ENCODE peak calls at places on chromosomes 2 and 18, in seven cellular contexts. One of them, this sample, is unnamed.

GRCh38 chr2:205024822-205025518 is 479.7 kb downstream of the PARD3B start:
- DNase-seq in HepG2: peak
- DNase-seq in GM12878: no peak
- DNase-seq in K562: peak
- DNase-seq in HCT116: peak
- DNase-seq in SK-N-SH: peak
- DNase-seq in H1: no peak
- DNase-seq in this sample: peak

GRCh38 chr2:223997938-223998337 is 40.7 kb downstream of the MRPL44 start:
- DNase-seq in GM12878: no peak
- DNase-seq in SK-N-SH: no peak
- DNase-seq in H1: no peak
- DNase-seq in HepG2: peak
- DNase-seq in HCT116: no peak
- DNase-seq in K562: no peak
- DNase-seq in this sample: no peak

GRCh38 chr2:101162561-101163330 is 11.6 kb upstream of the TBC1D8 start:
- DNase-seq in K562: no peak
- DNase-seq in HepG2: no peak
- DNase-seq in SK-N-SH: no peak
- DNase-seq in H1: no peak
- DNase-seq in HCT116: no peak
- DNase-seq in GM12878: no peak
- DNase-seq in this sample: no peak

GRCh38 chr18:59837586-59837985 is 62.2 kb upstream of the PMAIP1 start:
- DNase-seq in SK-N-SH: peak
- DNase-seq in GM12878: peak
- DNase-seq in H1: peak
- DNase-seq in HCT116: peak
- DNase-seq in K562: peak
- DNase-seq in HepG2: peak
- DNase-seq in this sample: peak

GRCh38 chr2:172083725-172084483 is 1.4 kb upstream of the DLX1 start:
- DNase-seq in H1: no peak
- DNase-seq in K562: peak
- DNase-seq in HepG2: no peak
- DNase-seq in SK-N-SH: peak
- DNase-seq in GM12878: no peak
- DNase-seq in HCT116: no peak
- DNase-seq in this sample: no peak

GRCh38 chr2:3940661-3941060 is 237.3 kb downstream of the DCDC2C start:
- DNase-seq in HepG2: no peak
- DNase-seq in SK-N-SH: no peak
- DNase-seq in HCT116: no peak
- DNase-seq in GM12878: no peak
- DNase-seq in K562: no peak
- DNase-seq in H1: no peak
- DNase-seq in this sample: no peak

GRCh38 chr2:23426284-23426905 is 41.4 kb downstream of the KLHL29 start:
- DNase-seq in HCT116: no peak
- DNase-seq in HepG2: no peak
- DNase-seq in GM12878: no peak
- DNase-seq in K562: no peak
- DNase-seq in H1: no peak
- DNase-seq in SK-N-SH: no peak
- DNase-seq in this sample: no peak

GRCh38 chr2:159124441-159124911 is 156.0 kb downstream of the TANC1 start:
- DNase-seq in H1: no peak
- DNase-seq in GM12878: no peak
- DNase-seq in K562: no peak
- DNase-seq in SK-N-SH: no peak
- DNase-seq in HCT116: peak
- DNase-seq in HepG2: peak
- DNase-seq in this sample: no peak

GRCh38 chr18:32804126-32804888 is 31.5 kb upstream of the KLHL14 start:
- DNase-seq in H1: no peak
- DNase-seq in HepG2: peak
- DNase-seq in SK-N-SH: no peak
- DNase-seq in GM12878: no peak
- DNase-seq in HCT116: no peak
- DNase-seq in K562: no peak
- DNase-seq in this sample: no peak

GRCh38 chr2:44532031-44532430 is 170.3 kb downstream of the CAMKMT start:
- DNase-seq in SK-N-SH: no peak
- DNase-seq in H1: no peak
- DNase-seq in K562: no peak
- DNase-seq in GM12878: no peak
- DNase-seq in HCT116: no peak
- DNase-seq in HepG2: no peak
- DNase-seq in this sample: no peak

GRCh38 chr2:142315353-142315752 is 184.5 kb upstream of the LRP1B start:
- DNase-seq in SK-N-SH: no peak
- DNase-seq in HepG2: no peak
- DNase-seq in HCT116: no peak
- DNase-seq in K562: no peak
- DNase-seq in H1: no peak
- DNase-seq in GM12878: no peak
- DNase-seq in this sample: no peak

GRCh38 chr18:59459352-59460059 is 100.4 kb upstream of the LMAN1 start:
- DNase-seq in K562: peak
- DNase-seq in H1: no peak
- DNase-seq in HCT116: peak
- DNase-seq in SK-N-SH: peak
- DNase-seq in HepG2: peak
- DNase-seq in GM12878: no peak
- DNase-seq in this sample: peak

GRCh38 chr18:75937306-75937705 is 509.8 kb upstream of the SMIM21 start:
- DNase-seq in SK-N-SH: no peak
- DNase-seq in K562: no peak
- DNase-seq in GM12878: no peak
- DNase-seq in HCT116: no peak
- DNase-seq in H1: no peak
- DNase-seq in HepG2: no peak
- DNase-seq in this sample: no peak

GRCh38 chr2:24973812-24974211 is 2.1 kb upstream of the DNAJC27 start:
- DNase-seq in H1: no peak
- DNase-seq in GM12878: no peak
- DNase-seq in SK-N-SH: peak
- DNase-seq in HCT116: no peak
- DNase-seq in HepG2: no peak
- DNase-seq in K562: peak
- DNase-seq in this sample: no peak

GRCh38 chr2:71102981-71103681 is 26.9 kb downstream of the MCEE start:
- DNase-seq in HCT116: no peak
- DNase-seq in HepG2: no peak
- DNase-seq in H1: peak
- DNase-seq in K562: no peak
- DNase-seq in GM12878: no peak
- DNase-seq in SK-N-SH: no peak
- DNase-seq in this sample: no peak

GRCh38 chr2:241895732-241896641 is 26.5 kb downstream of the RTP5 start:
- DNase-seq in K562: no peak
- DNase-seq in H1: no peak
- DNase-seq in GM12878: no peak
- DNase-seq in SK-N-SH: peak
- DNase-seq in HepG2: no peak
- DNase-seq in HCT116: no peak
- DNase-seq in this sample: peak

GRCh38 chr2:28102455-28102874 is 211.9 kb downstream of the BABAM2 start:
- DNase-seq in H1: no peak
- DNase-seq in HepG2: no peak
- DNase-seq in SK-N-SH: no peak
- DNase-seq in GM12878: no peak
- DNase-seq in K562: no peak
- DNase-seq in HCT116: no peak
- DNase-seq in this sample: no peak

GRCh38 chr2:96342085-96342484 is 6.5 kb downstream of the NCAPH start:
- DNase-seq in GM12878: no peak
- DNase-seq in SK-N-SH: no peak
- DNase-seq in K562: no peak
- DNase-seq in HCT116: no peak
- DNase-seq in HepG2: peak
- DNase-seq in H1: no peak
- DNase-seq in this sample: no peak

GRCh38 chr2:132873738-132874137 is 203.7 kb upstream of the LYPD1 start:
- DNase-seq in SK-N-SH: no peak
- DNase-seq in K562: no peak
- DNase-seq in GM12878: no peak
- DNase-seq in HepG2: no peak
- DNase-seq in HCT116: no peak
- DNase-seq in H1: no peak
- DNase-seq in this sample: no peak

GRCh38 chr2:192978317-192978874 is 783.7 kb upstream of the TMEFF2 start:
- DNase-seq in H1: no peak
- DNase-seq in HepG2: no peak
- DNase-seq in HCT116: no peak
- DNase-seq in K562: no peak
- DNase-seq in SK-N-SH: peak
- DNase-seq in GM12878: no peak
- DNase-seq in this sample: no peak

GRCh38 chr2:163778045-163778753 is 42.4 kb upstream of the FIGN start:
- DNase-seq in HCT116: peak
- DNase-seq in HepG2: no peak
- DNase-seq in SK-N-SH: no peak
- DNase-seq in K562: no peak
- DNase-seq in H1: no peak
- DNase-seq in GM12878: no peak
- DNase-seq in this sample: peak

GRCh38 chr2:79909521-79909920 is 395.0 kb downstream of the LRRTM1 start:
- DNase-seq in GM12878: no peak
- DNase-seq in K562: no peak
- DNase-seq in H1: no peak
- DNase-seq in HepG2: no peak
- DNase-seq in SK-N-SH: no peak
- DNase-seq in HCT116: no peak
- DNase-seq in this sample: no peak

GRCh38 chr2:196987654-196988364 is 61.3 kb upstream of the PGAP1 start:
- DNase-seq in SK-N-SH: peak
- DNase-seq in GM12878: peak
- DNase-seq in HepG2: peak
- DNase-seq in H1: no peak
- DNase-seq in HCT116: peak
- DNase-seq in K562: no peak
- DNase-seq in this sample: no peak
- TF ChIP-seq JUND in SK-N-SH: peak
- TF ChIP-seq JUND in GM12878: no peak
- TF ChIP-seq JUND in HepG2: no peak
- TF ChIP-seq JUND in H1: no peak
- TF ChIP-seq JUND in HCT116: peak
- TF ChIP-seq JUND in K562: peak
- TF ChIP-seq JUND in this sample: no peak

GRCh38 chr2:29560030-29560429 is 361.4 kb downstream of the ALK start:
- DNase-seq in HCT116: no peak
- DNase-seq in GM12878: no peak
- DNase-seq in H1: no peak
- DNase-seq in HepG2: no peak
- DNase-seq in SK-N-SH: no peak
- DNase-seq in K562: no peak
- DNase-seq in this sample: no peak
- TF ChIP-seq JUND in HCT116: no peak
- TF ChIP-seq JUND in GM12878: no peak
- TF ChIP-seq JUND in H1: no peak
- TF ChIP-seq JUND in HepG2: no peak
- TF ChIP-seq JUND in SK-N-SH: no peak
- TF ChIP-seq JUND in K562: no peak
- TF ChIP-seq JUND in this sample: no peak

GRCh38 chr2:201930831-201931230 is 102.8 kb upstream of the FZD7 start:
- DNase-seq in K562: no peak
- DNase-seq in GM12878: no peak
- DNase-seq in HCT116: no peak
- DNase-seq in H1: no peak
- DNase-seq in HepG2: no peak
- DNase-seq in SK-N-SH: no peak
- DNase-seq in this sample: no peak

GRCh38 chr2:201933792-201934229 is 99.8 kb upstream of the FZD7 start:
- DNase-seq in GM12878: no peak
- DNase-seq in H1: no peak
- DNase-seq in HCT116: no peak
- DNase-seq in SK-N-SH: peak
- DNase-seq in K562: no peak
- DNase-seq in HepG2: no peak
- DNase-seq in this sample: no peak

GRCh38 chr2:201931475-201931874 is 102.2 kb upstream of the FZD7 start:
- DNase-seq in GM12878: no peak
- DNase-seq in SK-N-SH: no peak
- DNase-seq in HepG2: no peak
- DNase-seq in H1: no peak
- DNase-seq in K562: no peak
- DNase-seq in HCT116: no peak
- DNase-seq in this sample: no peak

GRCh38 chr2:201931955-201932354 is 101.7 kb upstream of the FZD7 start:
- DNase-seq in SK-N-SH: no peak
- DNase-seq in HepG2: no peak
- DNase-seq in K562: no peak
- DNase-seq in H1: no peak
- DNase-seq in GM12878: no peak
- DNase-seq in HCT116: no peak
- DNase-seq in this sample: no peak

GRCh38 chr2:201932511-201932910 is 101.1 kb upstream of the FZD7 start:
- DNase-seq in K562: no peak
- DNase-seq in H1: no peak
- DNase-seq in GM12878: no peak
- DNase-seq in SK-N-SH: peak
- DNase-seq in HepG2: no peak
- DNase-seq in HCT116: no peak
- DNase-seq in this sample: no peak
- TF ChIP-seq JUND in K562: no peak
- TF ChIP-seq JUND in H1: no peak
- TF ChIP-seq JUND in GM12878: no peak
- TF ChIP-seq JUND in SK-N-SH: no peak
- TF ChIP-seq JUND in HepG2: no peak
- TF ChIP-seq JUND in HCT116: no peak
- TF ChIP-seq JUND in this sample: no peak

DNA sequence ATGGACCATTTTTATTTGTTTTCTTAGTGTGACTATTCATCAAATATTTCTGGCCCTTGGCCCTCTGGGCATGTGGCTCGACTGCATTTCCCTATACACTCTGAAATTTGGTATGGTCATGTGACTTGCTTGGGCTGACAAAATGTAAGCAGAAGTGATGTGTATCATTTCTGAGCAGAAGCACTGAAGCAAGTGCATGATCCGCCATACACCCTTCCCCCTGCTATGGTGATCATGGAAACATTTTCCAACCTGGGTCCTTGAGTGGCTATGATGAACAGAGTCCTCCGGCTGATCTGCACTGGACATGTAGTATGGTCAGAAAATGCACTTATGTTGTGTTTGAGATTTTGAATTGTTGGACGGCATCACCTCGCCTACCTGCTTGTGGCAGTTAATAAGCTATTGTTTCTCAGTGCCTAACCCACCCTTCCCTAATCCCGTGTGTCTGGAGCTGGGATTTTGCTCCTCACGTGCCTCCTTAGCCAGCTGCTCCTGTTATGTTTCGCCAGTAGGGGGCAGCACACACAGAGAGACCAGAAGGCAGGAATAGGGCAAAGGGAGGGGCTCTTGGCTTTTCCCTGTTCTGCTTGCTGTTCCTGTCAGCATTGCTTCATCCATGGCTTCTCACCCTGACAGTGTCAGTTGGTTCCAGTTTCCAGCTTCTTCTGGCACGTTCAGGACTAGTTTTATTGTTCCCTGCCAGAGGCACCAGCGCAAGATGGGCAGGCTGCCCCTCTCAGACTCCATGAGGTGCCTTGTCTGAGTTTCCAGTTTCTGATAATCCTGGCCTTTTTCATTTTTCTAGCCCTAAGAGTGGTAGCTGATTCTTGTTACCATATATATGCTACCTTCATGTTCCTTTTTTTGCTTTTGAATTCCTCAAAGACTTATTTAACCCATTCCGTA is 207.4 kb downstream of the ARL6IP6 start:
- DNase-seq in K562: peak
- DNase-seq in H1: peak
- DNase-seq in SK-N-SH: peak
- DNase-seq in HepG2: peak
- DNase-seq in HCT116: peak
- DNase-seq in GM12878: peak
- DNase-seq in this sample: no peak
- TF ChIP-seq JUND in K562: no peak
- TF ChIP-seq JUND in H1: peak
- TF ChIP-seq JUND in SK-N-SH: no peak
- TF ChIP-seq JUND in HepG2: no peak
- TF ChIP-seq JUND in HCT116: no peak
- TF ChIP-seq JUND in GM12878: no peak
- TF ChIP-seq JUND in this sample: no peak